ENCODE peak calls at places on chromosomes 4 and X, in four cellular contexts. B is A549, P is H1, G is upper lobe of left lung. Y is an unnamed sample.

GRCh38 chrX:120697053-120697452 is 67.2 kb upstream of the C1GALT1C1 start:
- DNase-seq in B (no peak), P (no peak), G (no peak), Y (no peak)

GRCh38 chr4:93237526-93237925 is 591.0 kb upstream of the ATOH1 start:
- DNase-seq in G (no peak), B (no peak), P (no peak), Y (no peak)

GRCh38 chr4:7594013-7594412 is 159.3 kb upstream of the PSAPL1 start:
- DNase-seq in P (peak; percentile 49), B (no peak), G (no peak), Y (no peak)

GRCh38 chrX:150842198-150842553 is 56.3 kb downstream of the CD99L2 start:
- DNase-seq in G (no peak), B (no peak), P (no peak), Y (no peak)

GRCh38 chrX:20382518-20383291 is 116.0 kb upstream of the RPS6KA3 start:
- DNase-seq in B (peak; percentile 58), P (no peak), G (no peak), Y (no peak)

GRCh38 chr4:56613101-56613862 is 67.8 kb downstream of the HOPX start:
- DNase-seq in G (no peak), P (no peak), B (peak; percentile 5), Y (no peak)

GRCh38 chr4:38050560-38051350 is 90.6 kb downstream of the PTTG2 start:
- DNase-seq in B (no peak), P (no peak), G (no peak), Y (no peak)

GRCh38 chr4:89307446-89308160 is at the start of gene GPRIN3:
- DNase-seq in B (peak; percentile 51), G (peak; percentile 94), P (peak; percentile 81), Y (peak; percentile 67)

GRCh38 chrX:44025611-44026010 is 52.4 kb upstream of the NDP start:
- DNase-seq in B (peak; percentile 4), P (no peak), G (no peak), Y (peak; percentile 24)

GRCh38 chr4:3412257-3413020 is 29.3 kb upstream of the HGFAC start:
- DNase-seq in G (peak; percentile 59), B (no peak), P (no peak), Y (peak; percentile 28)

GRCh38 chr4:7852568-7853185 is 87.0 kb downstream of the AFAP1 start:
- DNase-seq in G (no peak), P (no peak), B (no peak), Y (no peak)

GRCh38 chrX:21723097-21723496 is 34.8 kb downstream of the SMPX start:
- DNase-seq in G (no peak), P (no peak), B (no peak), Y (no peak)

GRCh38 chr4:177214935-177215334 is 94.7 kb upstream of the NEIL3 start:
- DNase-seq in G (no peak), P (no peak), B (no peak), Y (no peak)

GRCh38 chr4:142405021-142405991 is 440.8 kb downstream of the INPP4B start:
- DNase-seq in P (no peak), G (no peak), B (peak; percentile 73), Y (peak; percentile 40)

GRCh38 chr4:170675568-170676262 is 586.0 kb upstream of the AADAT start:
- DNase-seq in B (no peak), P (no peak), G (no peak), Y (no peak)

GRCh38 chr4:174119818-174120217 is 163.6 kb downstream of the FBXO8 start:
- DNase-seq in G (no peak), B (no peak), P (no peak), Y (no peak)

GRCh38 chrX:121365572-121366161 is 318.3 kb downstream of the GLUD2 start:
- DNase-seq in B (no peak), G (no peak), P (no peak), Y (no peak)

GRCh38 chrX:23656684-23657083 is 10.6 kb upstream of the PRDX4 start:
- DNase-seq in G (no peak), P (no peak), B (no peak), Y (no peak)

GRCh38 chr4:14155803-14156202 is 528.3 kb upstream of the BOD1L1 start:
- DNase-seq in G (no peak), P (no peak), B (no peak), Y (no peak)

GRCh38 chrX:3815896-3816664 is 102.6 kb upstream of the PRKX start:
- DNase-seq in G (peak; percentile 86), P (peak; percentile 62), B (peak; percentile 42), Y (peak; percentile 72)

GRCh38 chrX:14352511-14352910 is 176.8 kb upstream of the GLRA2 start:
- DNase-seq in G (no peak), B (no peak), P (no peak), Y (no peak)

GRCh38 chrX:130887392-130887791 is 15.6 kb downstream of the ENOX2 start:
- DNase-seq in P (no peak), B (no peak), G (no peak), Y (no peak)

GRCh38 chr4:6019316-6020263 is 1.4 kb upstream of the C4orf50 start:
- DNase-seq in P (peak; percentile 79), B (peak; percentile 51), G (no peak), Y (no peak)

GRCh38 chr4:168511780-168512467 is 15.1 kb downstream of the PALLD start:
- DNase-seq in B (no peak), P (no peak), G (peak; percentile 3), Y (no peak)

GRCh38 chr4:40713798-40714197 is 36.0 kb upstream of the NSUN7 start:
- DNase-seq in G (no peak), P (no peak), B (no peak), Y (no peak)

GRCh38 chrX:32137525-32137924 is 1065.7 kb upstream of the FTHL17 start:
- DNase-seq in B (no peak), P (peak; percentile 54), G (no peak), Y (peak; percentile 16)

GRCh38 chrX:15567886-15568616 is 32.7 kb downstream of the ACE2 start:
- DNase-seq in B (peak; percentile 9), G (no peak), P (no peak), Y (no peak)

GRCh38 chr4:73311428-73311827 is 52.8 kb upstream of the ANKRD17 start:
- DNase-seq in G (no peak), P (no peak), B (peak; percentile 34), Y (no peak)

GRCh38 chrX:101595739-101596419 is 21.9 kb downstream of the ARMCX6 start:
- DNase-seq in B (peak; percentile 72), P (no peak), G (no peak), Y (no peak)

GRCh38 chr4:89898304-89898716 is 3.7 kb downstream of the MMRN1 start:
- DNase-seq in G (no peak), B (no peak), P (no peak), Y (no peak)

DNA sequence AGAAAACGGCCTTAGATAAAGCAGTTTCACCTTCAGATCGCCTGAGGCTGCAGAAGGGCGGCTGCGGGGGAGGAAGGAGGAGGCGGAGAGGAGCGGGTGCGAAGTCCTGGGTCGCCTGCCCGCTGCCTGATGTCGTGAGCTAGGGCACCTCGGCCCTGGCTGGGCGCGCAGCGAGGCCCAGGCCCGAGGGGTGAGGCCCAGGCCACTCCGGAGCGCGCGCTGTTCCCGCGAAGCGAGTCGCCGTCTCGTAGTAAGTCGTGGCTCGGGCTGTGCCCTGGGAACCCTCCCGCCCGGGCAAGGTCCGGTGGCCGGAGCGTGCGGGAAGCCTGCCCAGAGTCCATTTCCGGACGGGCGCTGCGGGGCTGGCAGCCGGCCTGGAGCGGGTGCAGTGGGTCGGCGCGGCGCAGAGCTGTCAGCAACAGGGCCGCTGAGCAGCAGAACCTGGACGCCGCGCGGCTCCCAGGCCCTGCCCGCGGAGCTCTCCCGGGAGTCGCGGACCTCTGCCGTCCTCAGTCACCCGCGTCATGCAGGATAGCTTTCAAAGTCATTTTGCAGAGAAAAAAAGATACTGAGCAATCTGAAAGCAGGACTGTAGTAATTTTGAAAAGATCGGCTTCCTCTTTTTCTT is 18.7 kb downstream of the TRIM2 start:
- DNase-seq in G (peak; percentile 91), B (no peak), P (peak; percentile 71), Y (peak; percentile 79)
- TF ChIP-seq POLR2A in G (no peak), B (no peak), P (no peak), Y (no peak)

GRCh38 chr4:83024233-83024632 is 10.8 kb upstream of the COPS4 start:
- DNase-seq in P (no peak), B (no peak), G (no peak), Y (no peak)

GRCh38 chr4:83025563-83025962 is 9.4 kb upstream of the COPS4 start:
- DNase-seq in P (no peak), G (no peak), B (no peak), Y (no peak)

GRCh38 chr4:83022724-83023427 is 12.1 kb upstream of the COPS4 start:
- DNase-seq in G (no peak), B (no peak), P (no peak), Y (no peak)

GRCh38 chr4:83019794-83020497 is 9.3 kb upstream of the LIN54 start:
- DNase-seq in B (no peak), P (no peak), G (no peak), Y (no peak)
- TF ChIP-seq EP300 in B (no peak), P (no peak), G (no peak), Y (no peak)

DNA sequence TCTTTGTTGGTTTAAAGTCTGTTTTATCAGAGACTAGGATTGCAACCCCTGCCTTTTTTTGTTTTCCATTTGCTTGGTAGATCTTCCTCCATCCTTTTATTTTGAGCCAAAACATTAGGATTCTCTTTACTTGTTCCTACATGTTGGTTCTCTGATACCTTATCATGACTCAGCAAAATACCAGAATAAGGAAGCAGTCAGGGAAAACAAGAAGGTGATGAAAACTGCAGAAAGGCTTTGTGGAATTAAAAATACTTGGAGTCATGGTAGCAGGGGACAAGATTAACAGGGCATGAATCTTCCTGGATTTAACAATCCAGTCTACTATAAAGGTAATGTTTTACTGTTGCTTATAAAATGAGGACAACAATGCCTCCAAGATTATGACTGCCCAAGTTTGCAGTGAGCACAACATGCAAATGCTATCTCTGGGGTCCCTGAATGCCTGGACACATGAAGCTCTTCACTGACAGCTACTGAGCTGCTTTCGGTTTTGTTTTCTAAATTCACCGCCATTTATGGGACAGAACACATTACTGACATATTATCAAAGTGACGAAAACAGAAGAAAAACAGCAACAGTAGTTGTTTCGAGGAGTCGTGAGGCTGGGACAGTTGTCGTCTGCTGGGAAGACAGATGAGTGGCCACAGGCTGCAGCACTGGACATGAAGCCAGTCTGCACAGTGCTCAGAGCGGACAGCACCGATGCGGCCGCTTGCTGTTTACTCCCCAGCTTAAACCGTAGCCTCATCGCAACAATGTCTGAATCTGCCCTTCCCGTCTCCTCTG is 174.5 kb upstream of the DKK2 start:
- DNase-seq in P (no peak), G (peak; percentile 32), B (no peak), Y (no peak)
- H3K4me3 ChIP-seq in P (no peak overlapping the region), G (peak overlapping the region; percentile 11), B (no peak overlapping the region), Y (no peak overlapping the region)

DNA sequence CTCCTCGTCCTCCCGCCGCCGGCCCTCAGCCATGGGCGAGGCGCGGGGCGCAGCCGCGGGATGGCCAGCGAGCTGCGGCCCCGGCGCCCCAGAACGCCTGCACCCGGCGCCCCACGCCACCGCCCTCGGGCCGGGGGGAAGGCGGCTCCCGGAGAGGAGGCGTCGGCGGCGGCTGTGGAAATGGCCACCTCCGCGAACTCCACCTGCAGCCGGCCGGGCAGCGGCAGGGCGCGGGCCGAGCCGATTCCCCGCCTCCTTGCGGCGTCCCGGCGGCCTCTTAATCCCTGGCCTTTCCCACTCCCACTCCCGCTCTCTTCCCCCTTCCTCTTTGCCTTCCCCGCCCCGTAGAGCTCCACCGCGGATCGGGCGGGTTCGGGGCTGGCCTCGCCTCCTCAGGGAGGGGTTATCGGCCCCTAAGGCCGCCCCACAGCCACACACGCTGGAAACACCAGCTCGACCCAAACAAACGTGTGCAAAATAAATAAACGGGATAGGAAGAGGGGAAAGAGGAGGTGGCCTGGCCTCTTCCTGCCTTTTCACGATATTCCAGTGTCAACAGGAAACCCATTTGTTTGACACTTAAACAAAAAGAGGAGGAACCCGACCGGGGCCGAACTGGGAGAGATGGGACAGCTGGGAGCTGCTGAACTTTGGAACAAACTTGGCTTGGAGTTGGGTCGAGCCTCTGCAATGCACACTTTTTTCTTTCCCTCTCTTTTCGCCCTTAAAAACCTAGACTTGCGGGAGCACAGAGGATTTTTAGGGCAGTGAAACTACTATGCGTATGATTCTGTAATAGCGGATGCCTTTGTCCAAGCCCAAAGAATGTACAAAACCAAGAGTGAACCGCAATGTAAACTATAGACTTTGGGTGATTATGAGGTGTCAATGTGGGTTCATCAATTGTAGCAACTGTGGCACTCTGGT is at the start of gene SH3D19:
- DNase-seq in B (peak; percentile 84), G (peak; percentile 92), P (peak; percentile 75), Y (peak; percentile 74)
- TF ChIP-seq POLR2A in B (peak; percentile 52), G (peak; percentile 61), P (no peak), Y (peak; percentile 48)

Y was measured in ovary.